ENCODE peak calls at places on chromosomes 13 and 19, in eight cellular contexts. One of them, this sample, is unnamed.

GRCh38 chr13:110363009-110363408 is 55.9 kb downstream of the COL4A2 start:
- DNase-seq in cardiac muscle cell: no peak
- DNase-seq in AG08396: no peak
- DNase-seq in cardiac fibroblast: no peak
- DNase-seq in brain pericyte: no peak
- DNase-seq in activated effector memory CD4-positive, alpha-beta T cell treated with anti-CD3 and anti-CD28 coated beads, Interleukin-2, amount 50 U/mL, for 16 hours: no peak
- DNase-seq in T-cell: no peak
- DNase-seq in GDM1: no peak
- DNase-seq in this sample: peak

GRCh38 chr19:43470288-43470687 is 4.9 kb upstream of the LYPD3 start:
- DNase-seq in cardiac muscle cell: peak
- DNase-seq in brain pericyte: no peak
- DNase-seq in T-cell: peak
- DNase-seq in AG08396: peak
- DNase-seq in GDM1: no peak
- DNase-seq in cardiac fibroblast: no peak
- DNase-seq in activated effector memory CD4-positive, alpha-beta T cell treated with anti-CD3 and anti-CD28 coated beads, Interleukin-2, amount 50 U/mL, for 16 hours: peak
- DNase-seq in this sample: peak

GRCh38 chr13:85543144-85543543 is 256.1 kb downstream of the SLITRK6 start:
- DNase-seq in activated effector memory CD4-positive, alpha-beta T cell treated with anti-CD3 and anti-CD28 coated beads, Interleukin-2, amount 50 U/mL, for 16 hours: no peak
- DNase-seq in cardiac fibroblast: peak
- DNase-seq in AG08396: no peak
- DNase-seq in GDM1: no peak
- DNase-seq in cardiac muscle cell: peak
- DNase-seq in brain pericyte: no peak
- DNase-seq in T-cell: no peak
- DNase-seq in this sample: no peak

GRCh38 chr19:33737704-33738103 is 59.0 kb upstream of the KCTD15 start:
- DNase-seq in AG08396: no peak
- DNase-seq in cardiac fibroblast: no peak
- DNase-seq in brain pericyte: no peak
- DNase-seq in GDM1: no peak
- DNase-seq in cardiac muscle cell: no peak
- DNase-seq in T-cell: no peak
- DNase-seq in activated effector memory CD4-positive, alpha-beta T cell treated with anti-CD3 and anti-CD28 coated beads, Interleukin-2, amount 50 U/mL, for 16 hours: no peak
- DNase-seq in this sample: no peak

GRCh38 chr19:13689050-13689449 is 75.3 kb upstream of the MRI1 start:
- DNase-seq in GDM1: no peak
- DNase-seq in T-cell: no peak
- DNase-seq in AG08396: peak
- DNase-seq in activated effector memory CD4-positive, alpha-beta T cell treated with anti-CD3 and anti-CD28 coated beads, Interleukin-2, amount 50 U/mL, for 16 hours: no peak
- DNase-seq in cardiac fibroblast: peak
- DNase-seq in cardiac muscle cell: peak
- DNase-seq in brain pericyte: no peak
- DNase-seq in this sample: peak

GRCh38 chr13:46176756-46177155 is 5.2 kb downstream of the LCP1 start:
- DNase-seq in cardiac muscle cell: no peak
- DNase-seq in activated effector memory CD4-positive, alpha-beta T cell treated with anti-CD3 and anti-CD28 coated beads, Interleukin-2, amount 50 U/mL, for 16 hours: no peak
- DNase-seq in T-cell: no peak
- DNase-seq in cardiac fibroblast: no peak
- DNase-seq in AG08396: no peak
- DNase-seq in GDM1: peak
- DNase-seq in brain pericyte: no peak
- DNase-seq in this sample: no peak

GRCh38 chr13:50124536-50125305 is 109.5 kb downstream of the KCNRG start:
- DNase-seq in activated effector memory CD4-positive, alpha-beta T cell treated with anti-CD3 and anti-CD28 coated beads, Interleukin-2, amount 50 U/mL, for 16 hours: peak
- DNase-seq in GDM1: no peak
- DNase-seq in T-cell: peak
- DNase-seq in cardiac fibroblast: peak
- DNase-seq in AG08396: peak
- DNase-seq in brain pericyte: no peak
- DNase-seq in cardiac muscle cell: peak
- DNase-seq in this sample: peak

GRCh38 chr13:23086951-23087350 is 93.8 kb upstream of the SGCG start:
- DNase-seq in activated effector memory CD4-positive, alpha-beta T cell treated with anti-CD3 and anti-CD28 coated beads, Interleukin-2, amount 50 U/mL, for 16 hours: no peak
- DNase-seq in brain pericyte: no peak
- DNase-seq in T-cell: no peak
- DNase-seq in GDM1: no peak
- DNase-seq in cardiac fibroblast: no peak
- DNase-seq in AG08396: no peak
- DNase-seq in cardiac muscle cell: no peak
- DNase-seq in this sample: peak

GRCh38 chr19:58475714-58476497 is at the start of gene ZNF446:
- DNase-seq in GDM1: peak
- DNase-seq in cardiac muscle cell: peak
- DNase-seq in brain pericyte: peak
- DNase-seq in T-cell: peak
- DNase-seq in cardiac fibroblast: peak
- DNase-seq in AG08396: peak
- DNase-seq in activated effector memory CD4-positive, alpha-beta T cell treated with anti-CD3 and anti-CD28 coated beads, Interleukin-2, amount 50 U/mL, for 16 hours: peak
- DNase-seq in this sample: peak

GRCh38 chr19:6663236-6664187 is 6.4 kb downstream of the TNFSF14 start:
- DNase-seq in cardiac muscle cell: peak
- DNase-seq in activated effector memory CD4-positive, alpha-beta T cell treated with anti-CD3 and anti-CD28 coated beads, Interleukin-2, amount 50 U/mL, for 16 hours: peak
- DNase-seq in AG08396: no peak
- DNase-seq in cardiac fibroblast: no peak
- DNase-seq in brain pericyte: no peak
- DNase-seq in T-cell: no peak
- DNase-seq in GDM1: no peak
- DNase-seq in this sample: no peak

GRCh38 chr19:1647664-1648155 is 4.7 kb downstream of the TCF3 start:
- DNase-seq in cardiac muscle cell: no peak
- DNase-seq in GDM1: no peak
- DNase-seq in cardiac fibroblast: no peak
- DNase-seq in T-cell: no peak
- DNase-seq in AG08396: no peak
- DNase-seq in brain pericyte: no peak
- DNase-seq in activated effector memory CD4-positive, alpha-beta T cell treated with anti-CD3 and anti-CD28 coated beads, Interleukin-2, amount 50 U/mL, for 16 hours: no peak
- DNase-seq in this sample: no peak

GRCh38 chr19:9848060-9848459 is 12.9 kb downstream of the PIN1 start:
- DNase-seq in T-cell: peak
- DNase-seq in GDM1: no peak
- DNase-seq in cardiac muscle cell: no peak
- DNase-seq in brain pericyte: no peak
- DNase-seq in cardiac fibroblast: no peak
- DNase-seq in activated effector memory CD4-positive, alpha-beta T cell treated with anti-CD3 and anti-CD28 coated beads, Interleukin-2, amount 50 U/mL, for 16 hours: peak
- DNase-seq in AG08396: no peak
- DNase-seq in this sample: peak

GRCh38 chr19:1945899-1946298 is 4.9 kb downstream of the CSNK1G2 start:
- DNase-seq in brain pericyte: no peak
- DNase-seq in cardiac fibroblast: peak
- DNase-seq in activated effector memory CD4-positive, alpha-beta T cell treated with anti-CD3 and anti-CD28 coated beads, Interleukin-2, amount 50 U/mL, for 16 hours: peak
- DNase-seq in AG08396: peak
- DNase-seq in GDM1: peak
- DNase-seq in cardiac muscle cell: peak
- DNase-seq in T-cell: no peak
- DNase-seq in this sample: peak

GRCh38 chr19:47097396-47098217 is 16.0 kb downstream of the ZC3H4 start:
- DNase-seq in cardiac muscle cell: no peak
- DNase-seq in AG08396: no peak
- DNase-seq in GDM1: no peak
- DNase-seq in cardiac fibroblast: no peak
- DNase-seq in brain pericyte: no peak
- DNase-seq in activated effector memory CD4-positive, alpha-beta T cell treated with anti-CD3 and anti-CD28 coated beads, Interleukin-2, amount 50 U/mL, for 16 hours: no peak
- DNase-seq in T-cell: no peak
- DNase-seq in this sample: no peak

GRCh38 chr13:20696073-20696472 is 7.4 kb upstream of the IL17D start:
- DNase-seq in AG08396: no peak
- DNase-seq in cardiac muscle cell: no peak
- DNase-seq in GDM1: no peak
- DNase-seq in T-cell: no peak
- DNase-seq in activated effector memory CD4-positive, alpha-beta T cell treated with anti-CD3 and anti-CD28 coated beads, Interleukin-2, amount 50 U/mL, for 16 hours: no peak
- DNase-seq in cardiac fibroblast: no peak
- DNase-seq in brain pericyte: no peak
- DNase-seq in this sample: no peak

GRCh38 chr19:38707512-38708114 is 36.7 kb downstream of the CAPN12 start:
- DNase-seq in cardiac fibroblast: peak
- DNase-seq in activated effector memory CD4-positive, alpha-beta T cell treated with anti-CD3 and anti-CD28 coated beads, Interleukin-2, amount 50 U/mL, for 16 hours: no peak
- DNase-seq in cardiac muscle cell: peak
- DNase-seq in brain pericyte: no peak
- DNase-seq in T-cell: no peak
- DNase-seq in GDM1: no peak
- DNase-seq in AG08396: peak
- DNase-seq in this sample: no peak

GRCh38 chr13:112342841-112343361 is 33.3 kb upstream of the SPACA7 start:
- DNase-seq in T-cell: no peak
- DNase-seq in AG08396: no peak
- DNase-seq in GDM1: no peak
- DNase-seq in brain pericyte: no peak
- DNase-seq in cardiac fibroblast: no peak
- DNase-seq in cardiac muscle cell: no peak
- DNase-seq in activated effector memory CD4-positive, alpha-beta T cell treated with anti-CD3 and anti-CD28 coated beads, Interleukin-2, amount 50 U/mL, for 16 hours: no peak
- DNase-seq in this sample: no peak

GRCh38 chr19:16233836-16234551 is 36.3 kb downstream of the AP1M1 start:
- DNase-seq in cardiac fibroblast: no peak
- DNase-seq in AG08396: no peak
- DNase-seq in activated effector memory CD4-positive, alpha-beta T cell treated with anti-CD3 and anti-CD28 coated beads, Interleukin-2, amount 50 U/mL, for 16 hours: peak
- DNase-seq in T-cell: no peak
- DNase-seq in brain pericyte: no peak
- DNase-seq in GDM1: no peak
- DNase-seq in cardiac muscle cell: peak
- DNase-seq in this sample: no peak

GRCh38 chr13:90502762-90503161 is 844.7 kb upstream of the MIR17HG start:
- DNase-seq in T-cell: no peak
- DNase-seq in AG08396: no peak
- DNase-seq in cardiac fibroblast: no peak
- DNase-seq in activated effector memory CD4-positive, alpha-beta T cell treated with anti-CD3 and anti-CD28 coated beads, Interleukin-2, amount 50 U/mL, for 16 hours: no peak
- DNase-seq in cardiac muscle cell: no peak
- DNase-seq in GDM1: no peak
- DNase-seq in brain pericyte: no peak
- DNase-seq in this sample: peak

GRCh38 chr19:2561895-2562294 is 86.0 kb downstream of the GADD45B start:
- DNase-seq in AG08396: no peak
- DNase-seq in T-cell: peak
- DNase-seq in GDM1: no peak
- DNase-seq in activated effector memory CD4-positive, alpha-beta T cell treated with anti-CD3 and anti-CD28 coated beads, Interleukin-2, amount 50 U/mL, for 16 hours: peak
- DNase-seq in cardiac muscle cell: no peak
- DNase-seq in brain pericyte: no peak
- DNase-seq in cardiac fibroblast: no peak
- DNase-seq in this sample: no peak

GRCh38 chr13:28530729-28531194 is 35.8 kb upstream of the FLT1 start:
- DNase-seq in T-cell: no peak
- DNase-seq in brain pericyte: peak
- DNase-seq in AG08396: peak
- DNase-seq in cardiac fibroblast: peak
- DNase-seq in GDM1: peak
- DNase-seq in activated effector memory CD4-positive, alpha-beta T cell treated with anti-CD3 and anti-CD28 coated beads, Interleukin-2, amount 50 U/mL, for 16 hours: no peak
- DNase-seq in cardiac muscle cell: peak
- DNase-seq in this sample: no peak

GRCh38 chr13:46295531-46296464 is 84.1 kb downstream of the LRRC63 start:
- DNase-seq in cardiac fibroblast: peak
- DNase-seq in activated effector memory CD4-positive, alpha-beta T cell treated with anti-CD3 and anti-CD28 coated beads, Interleukin-2, amount 50 U/mL, for 16 hours: peak
- DNase-seq in cardiac muscle cell: peak
- DNase-seq in brain pericyte: peak
- DNase-seq in AG08396: peak
- DNase-seq in GDM1: no peak
- DNase-seq in T-cell: peak
- DNase-seq in this sample: no peak

GRCh38 chr19:10762656-10763055 is 44.8 kb downstream of the DNM2 start:
- DNase-seq in AG08396: no peak
- DNase-seq in brain pericyte: no peak
- DNase-seq in activated effector memory CD4-positive, alpha-beta T cell treated with anti-CD3 and anti-CD28 coated beads, Interleukin-2, amount 50 U/mL, for 16 hours: peak
- DNase-seq in T-cell: peak
- DNase-seq in GDM1: no peak
- DNase-seq in cardiac fibroblast: no peak
- DNase-seq in cardiac muscle cell: no peak
- DNase-seq in this sample: peak

GRCh38 chr19:18484992-18485391 is 36.9 kb downstream of the ELL start:
- DNase-seq in cardiac muscle cell: no peak
- DNase-seq in activated effector memory CD4-positive, alpha-beta T cell treated with anti-CD3 and anti-CD28 coated beads, Interleukin-2, amount 50 U/mL, for 16 hours: no peak
- DNase-seq in brain pericyte: no peak
- DNase-seq in T-cell: no peak
- DNase-seq in AG08396: no peak
- DNase-seq in cardiac fibroblast: no peak
- DNase-seq in GDM1: no peak
- DNase-seq in this sample: peak

GRCh38 chr13:43171489-43171888 is 148.1 kb downstream of the DNAJC15 start:
- DNase-seq in activated effector memory CD4-positive, alpha-beta T cell treated with anti-CD3 and anti-CD28 coated beads, Interleukin-2, amount 50 U/mL, for 16 hours: no peak
- DNase-seq in brain pericyte: no peak
- DNase-seq in cardiac fibroblast: no peak
- DNase-seq in AG08396: no peak
- DNase-seq in cardiac muscle cell: no peak
- DNase-seq in GDM1: no peak
- DNase-seq in T-cell: no peak
- DNase-seq in this sample: no peak

GRCh38 chr19:50486823-50487515 is 10.3 kb upstream of the GARIN5A start:
- DNase-seq in GDM1: peak
- DNase-seq in AG08396: no peak
- DNase-seq in brain pericyte: no peak
- DNase-seq in T-cell: peak
- DNase-seq in activated effector memory CD4-positive, alpha-beta T cell treated with anti-CD3 and anti-CD28 coated beads, Interleukin-2, amount 50 U/mL, for 16 hours: peak
- DNase-seq in cardiac fibroblast: peak
- DNase-seq in cardiac muscle cell: peak
- DNase-seq in this sample: peak

GRCh38 chr19:17073869-17074627 is 1.2 kb downstream of the HAUS8 start:
- DNase-seq in brain pericyte: no peak
- DNase-seq in cardiac muscle cell: no peak
- DNase-seq in GDM1: no peak
- DNase-seq in activated effector memory CD4-positive, alpha-beta T cell treated with anti-CD3 and anti-CD28 coated beads, Interleukin-2, amount 50 U/mL, for 16 hours: peak
- DNase-seq in AG08396: no peak
- DNase-seq in cardiac fibroblast: no peak
- DNase-seq in T-cell: no peak
- DNase-seq in this sample: peak

GRCh38 chr13:80744147-80744914 is 403.4 kb upstream of the SPRY2 start:
- DNase-seq in AG08396: no peak
- DNase-seq in cardiac fibroblast: no peak
- DNase-seq in cardiac muscle cell: no peak
- DNase-seq in GDM1: no peak
- DNase-seq in activated effector memory CD4-positive, alpha-beta T cell treated with anti-CD3 and anti-CD28 coated beads, Interleukin-2, amount 50 U/mL, for 16 hours: no peak
- DNase-seq in T-cell: no peak
- DNase-seq in brain pericyte: no peak
- DNase-seq in this sample: no peak

GRCh38 chr19:46731584-46731983 is 14.3 kb upstream of the FKRP start:
- DNase-seq in T-cell: no peak
- DNase-seq in cardiac muscle cell: peak
- DNase-seq in brain pericyte: no peak
- DNase-seq in AG08396: no peak
- DNase-seq in GDM1: no peak
- DNase-seq in activated effector memory CD4-positive, alpha-beta T cell treated with anti-CD3 and anti-CD28 coated beads, Interleukin-2, amount 50 U/mL, for 16 hours: no peak
- DNase-seq in cardiac fibroblast: no peak
- DNase-seq in this sample: no peak

GRCh38 chr19:1105217-1105872 is 1.6 kb downstream of the GPX4 start:
- DNase-seq in cardiac muscle cell: peak
- DNase-seq in brain pericyte: no peak
- DNase-seq in activated effector memory CD4-positive, alpha-beta T cell treated with anti-CD3 and anti-CD28 coated beads, Interleukin-2, amount 50 U/mL, for 16 hours: no peak
- DNase-seq in T-cell: no peak
- DNase-seq in AG08396: no peak
- DNase-seq in GDM1: no peak
- DNase-seq in cardiac fibroblast: peak
- DNase-seq in this sample: no peak

GRCh38 chr19:29566496-29567054 is 39.5 kb upstream of the POP4 start:
- DNase-seq in cardiac muscle cell: no peak
- DNase-seq in T-cell: no peak
- DNase-seq in GDM1: no peak
- DNase-seq in AG08396: no peak
- DNase-seq in cardiac fibroblast: no peak
- DNase-seq in brain pericyte: no peak
- DNase-seq in activated effector memory CD4-positive, alpha-beta T cell treated with anti-CD3 and anti-CD28 coated beads, Interleukin-2, amount 50 U/mL, for 16 hours: no peak
- DNase-seq in this sample: no peak

GRCh38 chr19:313988-314815 is 23.0 kb upstream of the PLPP2 start:
- DNase-seq in brain pericyte: no peak
- DNase-seq in AG08396: no peak
- DNase-seq in T-cell: no peak
- DNase-seq in cardiac muscle cell: no peak
- DNase-seq in activated effector memory CD4-positive, alpha-beta T cell treated with anti-CD3 and anti-CD28 coated beads, Interleukin-2, amount 50 U/mL, for 16 hours: no peak
- DNase-seq in cardiac fibroblast: no peak
- DNase-seq in GDM1: no peak
- DNase-seq in this sample: no peak

GRCh38 chr19:42370667-42371066 is 19.4 kb downstream of the CNFN start:
- DNase-seq in cardiac fibroblast: no peak
- DNase-seq in brain pericyte: no peak
- DNase-seq in activated effector memory CD4-positive, alpha-beta T cell treated with anti-CD3 and anti-CD28 coated beads, Interleukin-2, amount 50 U/mL, for 16 hours: no peak
- DNase-seq in T-cell: no peak
- DNase-seq in AG08396: no peak
- DNase-seq in cardiac muscle cell: no peak
- DNase-seq in GDM1: no peak
- DNase-seq in this sample: peak

GRCh38 chr13:113452942-113453901 is at the start of gene ADPRHL1:
- DNase-seq in T-cell: no peak
- DNase-seq in GDM1: no peak
- DNase-seq in AG08396: no peak
- DNase-seq in brain pericyte: no peak
- DNase-seq in cardiac fibroblast: no peak
- DNase-seq in activated effector memory CD4-positive, alpha-beta T cell treated with anti-CD3 and anti-CD28 coated beads, Interleukin-2, amount 50 U/mL, for 16 hours: no peak
- DNase-seq in cardiac muscle cell: no peak
- DNase-seq in this sample: no peak